ENCODE peak calls at places on chromosomes 16 and 17, in ten cellular contexts. One of them, this sample, is unnamed. For H3K36me3, the result is how much of the 10 kb centered on the place peaks cover.

GRCh38 chr17:17001076-17001777 is 29.3 kb upstream of the TNFRSF13B start:
- DNase-seq in fibroblast of lung: no peak
- DNase-seq in aorta: peak
- DNase-seq in cardiac muscle cell: no peak
- DNase-seq in OCI-LY7: no peak
- DNase-seq in thoracic aorta: no peak
- DNase-seq in pancreas: peak
- DNase-seq in H7: peak
- DNase-seq in HepG2: no peak
- DNase-seq in neural progenitor cell: no peak
- DNase-seq in this sample: no peak

GRCh38 chr17:76371656-76372628 is 12.5 kb upstream of the SPHK1 start:
- DNase-seq in fibroblast of lung: peak
- DNase-seq in aorta: no peak
- DNase-seq in cardiac muscle cell: peak
- DNase-seq in OCI-LY7: no peak
- DNase-seq in thoracic aorta: no peak
- DNase-seq in pancreas: no peak
- DNase-seq in H7: no peak
- DNase-seq in HepG2: no peak
- DNase-seq in neural progenitor cell: no peak
- DNase-seq in this sample: peak

GRCh38 chr16:67116388-67117311 is 6.9 kb downstream of the PHAF1 start:
- DNase-seq in fibroblast of lung: no peak
- DNase-seq in aorta: no peak
- DNase-seq in cardiac muscle cell: peak
- DNase-seq in OCI-LY7: no peak
- DNase-seq in thoracic aorta: no peak
- DNase-seq in pancreas: no peak
- DNase-seq in H7: no peak
- DNase-seq in HepG2: peak
- DNase-seq in neural progenitor cell: no peak
- DNase-seq in this sample: no peak

GRCh38 chr16:54204756-54205155 is 81.8 kb downstream of the IRX3 start:
- DNase-seq in fibroblast of lung: no peak
- DNase-seq in aorta: no peak
- DNase-seq in cardiac muscle cell: no peak
- DNase-seq in OCI-LY7: no peak
- DNase-seq in thoracic aorta: no peak
- DNase-seq in pancreas: no peak
- DNase-seq in H7: no peak
- DNase-seq in HepG2: no peak
- DNase-seq in neural progenitor cell: no peak
- DNase-seq in this sample: no peak

GRCh38 chr16:58366247-58367031 is 25.8 kb upstream of the GINS3 start:
- DNase-seq in fibroblast of lung: peak
- DNase-seq in aorta: no peak
- DNase-seq in cardiac muscle cell: peak
- DNase-seq in OCI-LY7: no peak
- DNase-seq in thoracic aorta: no peak
- DNase-seq in pancreas: no peak
- DNase-seq in H7: no peak
- DNase-seq in HepG2: peak
- DNase-seq in neural progenitor cell: no peak
- DNase-seq in this sample: no peak

GRCh38 chr17:29341726-29342125 is 47.8 kb upstream of the NUFIP2 start:
- DNase-seq in fibroblast of lung: no peak
- DNase-seq in aorta: no peak
- DNase-seq in cardiac muscle cell: peak
- DNase-seq in OCI-LY7: no peak
- DNase-seq in thoracic aorta: no peak
- DNase-seq in pancreas: no peak
- DNase-seq in H7: no peak
- DNase-seq in HepG2: no peak
- DNase-seq in neural progenitor cell: no peak
- DNase-seq in this sample: no peak

GRCh38 chr16:27164280-27164837 is 39.0 kb upstream of the KDM8 start:
- DNase-seq in fibroblast of lung: peak
- DNase-seq in aorta: no peak
- DNase-seq in cardiac muscle cell: no peak
- DNase-seq in OCI-LY7: no peak
- DNase-seq in thoracic aorta: no peak
- DNase-seq in pancreas: no peak
- DNase-seq in H7: no peak
- DNase-seq in HepG2: no peak
- DNase-seq in neural progenitor cell: no peak
- DNase-seq in this sample: no peak

GRCh38 chr16:71383054-71383773 is 24.7 kb downstream of the CALB2 start:
- DNase-seq in fibroblast of lung: peak
- DNase-seq in aorta: no peak
- DNase-seq in cardiac muscle cell: peak
- DNase-seq in OCI-LY7: no peak
- DNase-seq in thoracic aorta: no peak
- DNase-seq in pancreas: no peak
- DNase-seq in H7: no peak
- DNase-seq in HepG2: no peak
- DNase-seq in neural progenitor cell: peak
- DNase-seq in this sample: no peak

GRCh38 chr17:74467221-74467951 is 952 bp downstream of the CD300A start:
- DNase-seq in fibroblast of lung: no peak
- DNase-seq in aorta: no peak
- DNase-seq in cardiac muscle cell: no peak
- DNase-seq in OCI-LY7: peak
- DNase-seq in thoracic aorta: no peak
- DNase-seq in pancreas: no peak
- DNase-seq in H7: peak
- DNase-seq in HepG2: no peak
- DNase-seq in neural progenitor cell: peak
- DNase-seq in this sample: no peak

GRCh38 chr17:44642861-44643260 is 13.4 kb upstream of the MEIOC start:
- DNase-seq in fibroblast of lung: peak
- DNase-seq in aorta: no peak
- DNase-seq in cardiac muscle cell: peak
- DNase-seq in OCI-LY7: no peak
- DNase-seq in thoracic aorta: no peak
- DNase-seq in pancreas: no peak
- DNase-seq in H7: no peak
- DNase-seq in HepG2: no peak
- DNase-seq in neural progenitor cell: no peak
- DNase-seq in this sample: no peak

GRCh38 chr16:15879255-15879804 is 9.1 kb downstream of the CEP20 start:
- DNase-seq in fibroblast of lung: peak
- DNase-seq in aorta: no peak
- DNase-seq in cardiac muscle cell: peak
- DNase-seq in OCI-LY7: no peak
- DNase-seq in thoracic aorta: no peak
- DNase-seq in pancreas: no peak
- DNase-seq in H7: no peak
- DNase-seq in HepG2: peak
- DNase-seq in neural progenitor cell: no peak
- DNase-seq in this sample: peak

GRCh38 chr17:17179371-17179827 is 26.7 kb downstream of the PLD6 start:
- DNase-seq in fibroblast of lung: peak
- DNase-seq in aorta: no peak
- DNase-seq in cardiac muscle cell: no peak
- DNase-seq in OCI-LY7: no peak
- DNase-seq in thoracic aorta: no peak
- DNase-seq in pancreas: no peak
- DNase-seq in H7: no peak
- DNase-seq in HepG2: no peak
- DNase-seq in neural progenitor cell: no peak
- DNase-seq in this sample: no peak

DNA sequence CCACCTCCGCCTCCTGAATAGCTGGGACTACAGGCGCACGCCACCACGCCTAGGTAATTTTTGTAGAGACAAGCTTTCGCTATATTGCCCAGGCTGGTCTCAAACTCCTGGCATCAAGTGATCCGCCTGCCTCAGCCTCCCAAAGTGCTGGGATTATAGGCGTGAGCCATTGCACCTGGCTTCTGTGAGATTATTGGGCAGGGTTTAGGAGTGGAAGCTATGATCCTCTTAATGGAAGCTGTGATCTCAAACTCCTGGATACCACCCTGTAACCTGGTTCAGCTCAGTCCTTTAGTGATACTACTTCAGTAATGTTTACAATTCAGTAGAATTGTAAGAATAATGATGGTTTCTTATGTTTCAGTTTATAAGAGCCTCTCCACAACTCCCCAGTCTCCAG is 14.1 kb downstream of the NFE2L1 start:
- DNase-seq in fibroblast of lung: no peak
- DNase-seq in aorta: no peak
- DNase-seq in cardiac muscle cell: no peak
- DNase-seq in OCI-LY7: no peak
- DNase-seq in thoracic aorta: no peak
- DNase-seq in pancreas: no peak
- DNase-seq in H7: no peak
- DNase-seq in HepG2: no peak
- DNase-seq in neural progenitor cell: no peak
- DNase-seq in this sample: no peak
- H3K36me3 ChIP-seq in fibroblast of lung: under half
- H3K36me3 ChIP-seq in aorta: under half
- H3K36me3 ChIP-seq in cardiac muscle cell: half or more
- H3K36me3 ChIP-seq in OCI-LY7: half or more
- H3K36me3 ChIP-seq in thoracic aorta: half or more
- H3K36me3 ChIP-seq in pancreas: under half
- H3K36me3 ChIP-seq in H7: half or more
- H3K36me3 ChIP-seq in HepG2: under half
- H3K36me3 ChIP-seq in neural progenitor cell: under half
- H3K36me3 ChIP-seq in this sample: half or more

DNA sequence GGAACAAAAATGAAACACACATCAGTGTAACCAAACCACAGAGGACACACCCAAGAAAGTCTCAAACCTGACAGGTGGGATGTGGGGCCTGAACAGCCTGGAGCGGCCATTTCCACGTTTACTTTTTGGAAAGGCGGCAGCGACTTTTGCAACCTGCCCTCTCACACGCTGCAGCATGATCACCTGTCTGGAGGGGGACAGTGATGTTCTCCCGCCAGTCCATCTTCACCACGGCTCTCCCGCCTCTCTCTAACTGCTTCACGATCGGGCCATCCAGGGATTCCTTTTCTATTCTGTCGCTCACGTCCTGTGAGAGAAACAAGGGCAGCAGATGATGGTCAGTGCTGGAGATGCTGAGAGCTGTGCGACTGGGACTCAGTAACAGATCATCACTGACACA is 24.7 kb upstream of the ICAM2 start:
- DNase-seq in fibroblast of lung: no peak
- DNase-seq in aorta: no peak
- DNase-seq in cardiac muscle cell: no peak
- DNase-seq in OCI-LY7: no peak
- DNase-seq in thoracic aorta: no peak
- DNase-seq in pancreas: no peak
- DNase-seq in H7: no peak
- DNase-seq in HepG2: no peak
- DNase-seq in neural progenitor cell: no peak
- DNase-seq in this sample: no peak
- H3K36me3 ChIP-seq in fibroblast of lung: under half
- H3K36me3 ChIP-seq in aorta: under half
- H3K36me3 ChIP-seq in cardiac muscle cell: under half
- H3K36me3 ChIP-seq in OCI-LY7: half or more
- H3K36me3 ChIP-seq in thoracic aorta: half or more
- H3K36me3 ChIP-seq in pancreas: half or more
- H3K36me3 ChIP-seq in H7: under half
- H3K36me3 ChIP-seq in HepG2: under half
- H3K36me3 ChIP-seq in neural progenitor cell: under half
- H3K36me3 ChIP-seq in this sample: under half

DNA sequence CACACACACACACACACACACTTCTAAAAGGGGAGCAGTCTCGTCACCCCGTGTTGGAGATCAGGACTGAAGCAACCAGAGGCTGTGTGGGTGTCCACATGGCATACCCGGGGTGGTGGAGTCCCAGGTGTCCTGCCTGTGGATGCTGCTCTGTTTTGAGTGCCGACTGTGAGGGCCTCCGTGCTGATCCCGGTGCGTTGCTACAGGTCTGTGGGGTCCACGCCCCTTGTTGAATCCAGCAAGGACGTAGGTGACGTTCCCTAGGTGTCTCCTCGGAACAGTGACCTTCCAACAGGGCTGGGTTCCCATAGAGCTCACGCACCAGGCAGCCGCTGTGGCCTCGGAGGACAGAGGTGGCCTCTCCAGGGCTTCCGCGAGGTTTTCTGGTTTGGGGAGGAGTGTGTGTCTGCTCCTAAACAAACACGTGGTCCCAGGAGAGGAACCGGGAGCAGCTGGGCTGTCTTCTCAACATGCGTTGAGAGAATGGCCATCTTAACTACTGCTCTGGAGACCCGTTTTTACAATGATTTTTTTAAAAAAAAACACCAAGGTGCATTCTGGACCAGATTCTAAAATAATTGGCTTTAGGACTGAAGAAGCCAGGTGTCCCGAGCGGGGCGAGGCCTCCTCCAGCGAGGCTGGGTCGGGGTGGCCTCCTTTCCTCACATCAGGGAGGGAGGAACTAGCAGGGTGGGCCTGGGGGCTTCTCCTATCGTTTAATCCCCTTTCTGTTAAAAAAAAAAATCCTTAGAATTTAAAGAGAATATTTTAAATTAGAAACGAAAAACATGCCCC is 100.6 kb upstream of the ZNF750 start:
- DNase-seq in fibroblast of lung: no peak
- DNase-seq in aorta: peak
- DNase-seq in cardiac muscle cell: no peak
- DNase-seq in OCI-LY7: no peak
- DNase-seq in thoracic aorta: no peak
- DNase-seq in pancreas: peak
- DNase-seq in H7: no peak
- DNase-seq in HepG2: no peak
- DNase-seq in neural progenitor cell: no peak
- DNase-seq in this sample: no peak
- H3K36me3 ChIP-seq in fibroblast of lung: under half
- H3K36me3 ChIP-seq in aorta: under half
- H3K36me3 ChIP-seq in cardiac muscle cell: under half
- H3K36me3 ChIP-seq in OCI-LY7: half or more
- H3K36me3 ChIP-seq in thoracic aorta: under half
- H3K36me3 ChIP-seq in pancreas: under half
- H3K36me3 ChIP-seq in H7: under half
- H3K36me3 ChIP-seq in HepG2: under half
- H3K36me3 ChIP-seq in neural progenitor cell: under half
- H3K36me3 ChIP-seq in this sample: half or more

GRCh38 chr16:30668393-30668792 is 10.2 kb downstream of the FBRS start:
- DNase-seq in fibroblast of lung: no peak
- DNase-seq in aorta: no peak
- DNase-seq in cardiac muscle cell: no peak
- DNase-seq in OCI-LY7: no peak
- DNase-seq in thoracic aorta: no peak
- DNase-seq in pancreas: no peak
- DNase-seq in H7: peak
- DNase-seq in HepG2: no peak
- DNase-seq in neural progenitor cell: no peak
- DNase-seq in this sample: no peak
- H3K36me3 ChIP-seq in fibroblast of lung: under half
- H3K36me3 ChIP-seq in aorta: under half
- H3K36me3 ChIP-seq in cardiac muscle cell: under half
- H3K36me3 ChIP-seq in OCI-LY7: half or more
- H3K36me3 ChIP-seq in thoracic aorta: half or more
- H3K36me3 ChIP-seq in pancreas: half or more
- H3K36me3 ChIP-seq in H7: under half
- H3K36me3 ChIP-seq in HepG2: under half
- H3K36me3 ChIP-seq in neural progenitor cell: under half
- H3K36me3 ChIP-seq in this sample: half or more

This sample was measured in SJSA1.